ENCODE peak calls at places on chromosomes 4 and X, in seven cellular contexts. One of them, this sample, is unnamed.

GRCh38 chrX:15721911-15722310 is 16.2 kb upstream of the CA5B start:
- DNase-seq in astrocyte of the spinal cord: peak
- DNase-seq in activated CD8-positive, alpha-beta T cell treated with anti-CD3 and anti-CD28 coated beads for 36 hours: no peak
- DNase-seq in sigmoid colon: no peak
- DNase-seq in colonic mucosa: no peak
- DNase-seq in neural progenitor cell: no peak
- DNase-seq in activated B cell treated with CpG ODN at 0.5 μM for 24 hours: no peak
- DNase-seq in this sample: no peak

GRCh38 chrX:129779747-129780146 is at the start of gene SASH3:
- DNase-seq in astrocyte of the spinal cord: no peak
- DNase-seq in activated B cell treated with CpG ODN at 0.5 μM for 24 hours: peak
- DNase-seq in colonic mucosa: no peak
- DNase-seq in activated CD8-positive, alpha-beta T cell treated with anti-CD3 and anti-CD28 coated beads for 36 hours: peak
- DNase-seq in sigmoid colon: peak
- DNase-seq in neural progenitor cell: no peak
- DNase-seq in this sample: no peak

GRCh38 chr4:94877973-94878372 is 120.2 kb downstream of the BMPR1B start:
- DNase-seq in astrocyte of the spinal cord: peak
- DNase-seq in neural progenitor cell: no peak
- DNase-seq in activated B cell treated with CpG ODN at 0.5 μM for 24 hours: no peak
- DNase-seq in activated CD8-positive, alpha-beta T cell treated with anti-CD3 and anti-CD28 coated beads for 36 hours: no peak
- DNase-seq in colonic mucosa: no peak
- DNase-seq in sigmoid colon: no peak
- DNase-seq in this sample: no peak

GRCh38 chr4:8176547-8177399 is 18.2 kb upstream of the ABLIM2 start:
- DNase-seq in colonic mucosa: no peak
- DNase-seq in activated CD8-positive, alpha-beta T cell treated with anti-CD3 and anti-CD28 coated beads for 36 hours: peak
- DNase-seq in activated B cell treated with CpG ODN at 0.5 μM for 24 hours: peak
- DNase-seq in sigmoid colon: no peak
- DNase-seq in astrocyte of the spinal cord: peak
- DNase-seq in neural progenitor cell: peak
- DNase-seq in this sample: no peak

GRCh38 chrX:129139837-129140679 is 383.2 kb downstream of the SMARCA1 start:
- DNase-seq in activated B cell treated with CpG ODN at 0.5 μM for 24 hours: no peak
- DNase-seq in sigmoid colon: no peak
- DNase-seq in activated CD8-positive, alpha-beta T cell treated with anti-CD3 and anti-CD28 coated beads for 36 hours: no peak
- DNase-seq in colonic mucosa: no peak
- DNase-seq in neural progenitor cell: no peak
- DNase-seq in astrocyte of the spinal cord: peak
- DNase-seq in this sample: no peak

GRCh38 chr4:157115613-157116340 is 39.8 kb downstream of the GLRB start:
- DNase-seq in neural progenitor cell: no peak
- DNase-seq in sigmoid colon: no peak
- DNase-seq in astrocyte of the spinal cord: peak
- DNase-seq in colonic mucosa: no peak
- DNase-seq in activated CD8-positive, alpha-beta T cell treated with anti-CD3 and anti-CD28 coated beads for 36 hours: no peak
- DNase-seq in activated B cell treated with CpG ODN at 0.5 μM for 24 hours: no peak
- DNase-seq in this sample: no peak

GRCh38 chr4:153296424-153296823 is 48.1 kb upstream of the MND1 start:
- DNase-seq in colonic mucosa: peak
- DNase-seq in activated B cell treated with CpG ODN at 0.5 μM for 24 hours: no peak
- DNase-seq in astrocyte of the spinal cord: peak
- DNase-seq in activated CD8-positive, alpha-beta T cell treated with anti-CD3 and anti-CD28 coated beads for 36 hours: no peak
- DNase-seq in sigmoid colon: peak
- DNase-seq in neural progenitor cell: peak
- DNase-seq in this sample: no peak

GRCh38 chrX:15570145-15570544 is 30.6 kb downstream of the ACE2 start:
- DNase-seq in colonic mucosa: no peak
- DNase-seq in activated B cell treated with CpG ODN at 0.5 μM for 24 hours: no peak
- DNase-seq in activated CD8-positive, alpha-beta T cell treated with anti-CD3 and anti-CD28 coated beads for 36 hours: no peak
- DNase-seq in neural progenitor cell: no peak
- DNase-seq in astrocyte of the spinal cord: no peak
- DNase-seq in sigmoid colon: no peak
- DNase-seq in this sample: no peak

GRCh38 chrX:70087857-70088256 is 25.6 kb downstream of the OTUD6A start:
- DNase-seq in astrocyte of the spinal cord: no peak
- DNase-seq in activated B cell treated with CpG ODN at 0.5 μM for 24 hours: no peak
- DNase-seq in neural progenitor cell: no peak
- DNase-seq in sigmoid colon: no peak
- DNase-seq in colonic mucosa: no peak
- DNase-seq in activated CD8-positive, alpha-beta T cell treated with anti-CD3 and anti-CD28 coated beads for 36 hours: no peak
- DNase-seq in this sample: peak

GRCh38 chrX:103343105-103343504 is 13.1 kb downstream of the TCEAL7 start:
- DNase-seq in neural progenitor cell: peak
- DNase-seq in activated B cell treated with CpG ODN at 0.5 μM for 24 hours: no peak
- DNase-seq in astrocyte of the spinal cord: peak
- DNase-seq in sigmoid colon: no peak
- DNase-seq in activated CD8-positive, alpha-beta T cell treated with anti-CD3 and anti-CD28 coated beads for 36 hours: peak
- DNase-seq in colonic mucosa: peak
- DNase-seq in this sample: no peak

GRCh38 chr4:6916587-6917444 is 7.2 kb downstream of the TBC1D14 start:
- DNase-seq in activated CD8-positive, alpha-beta T cell treated with anti-CD3 and anti-CD28 coated beads for 36 hours: peak
- DNase-seq in astrocyte of the spinal cord: no peak
- DNase-seq in neural progenitor cell: no peak
- DNase-seq in sigmoid colon: peak
- DNase-seq in colonic mucosa: peak
- DNase-seq in activated B cell treated with CpG ODN at 0.5 μM for 24 hours: no peak
- DNase-seq in this sample: no peak

GRCh38 chrX:19272452-19272851 is 71.3 kb upstream of the PDHA1 start:
- DNase-seq in sigmoid colon: no peak
- DNase-seq in neural progenitor cell: no peak
- DNase-seq in colonic mucosa: no peak
- DNase-seq in activated CD8-positive, alpha-beta T cell treated with anti-CD3 and anti-CD28 coated beads for 36 hours: peak
- DNase-seq in activated B cell treated with CpG ODN at 0.5 μM for 24 hours: no peak
- DNase-seq in astrocyte of the spinal cord: peak
- DNase-seq in this sample: no peak

GRCh38 chr4:83022724-83023427 is 12.1 kb upstream of the COPS4 start:
- DNase-seq in sigmoid colon: no peak
- DNase-seq in activated B cell treated with CpG ODN at 0.5 μM for 24 hours: no peak
- DNase-seq in neural progenitor cell: no peak
- DNase-seq in activated CD8-positive, alpha-beta T cell treated with anti-CD3 and anti-CD28 coated beads for 36 hours: no peak
- DNase-seq in astrocyte of the spinal cord: peak
- DNase-seq in colonic mucosa: no peak
- DNase-seq in this sample: no peak

GRCh38 chrX:15320297-15320696 is 4.9 kb upstream of the ASB11 start:
- DNase-seq in activated B cell treated with CpG ODN at 0.5 μM for 24 hours: no peak
- DNase-seq in neural progenitor cell: no peak
- DNase-seq in activated CD8-positive, alpha-beta T cell treated with anti-CD3 and anti-CD28 coated beads for 36 hours: no peak
- DNase-seq in sigmoid colon: no peak
- DNase-seq in colonic mucosa: no peak
- DNase-seq in astrocyte of the spinal cord: no peak
- DNase-seq in this sample: no peak

GRCh38 chrX:5876984-5877655 is 351.5 kb downstream of the NLGN4X start:
- DNase-seq in neural progenitor cell: peak
- DNase-seq in activated CD8-positive, alpha-beta T cell treated with anti-CD3 and anti-CD28 coated beads for 36 hours: no peak
- DNase-seq in colonic mucosa: no peak
- DNase-seq in activated B cell treated with CpG ODN at 0.5 μM for 24 hours: no peak
- DNase-seq in sigmoid colon: no peak
- DNase-seq in astrocyte of the spinal cord: peak
- DNase-seq in this sample: no peak

GRCh38 chr4:77465271-77465670 is 140.3 kb upstream of the CXCL13 start:
- DNase-seq in activated CD8-positive, alpha-beta T cell treated with anti-CD3 and anti-CD28 coated beads for 36 hours: peak
- DNase-seq in neural progenitor cell: no peak
- DNase-seq in sigmoid colon: no peak
- DNase-seq in colonic mucosa: peak
- DNase-seq in activated B cell treated with CpG ODN at 0.5 μM for 24 hours: no peak
- DNase-seq in astrocyte of the spinal cord: peak
- DNase-seq in this sample: no peak

GRCh38 chr4:123505077-123505456 is 108.5 kb downstream of the SPRY1 start:
- DNase-seq in sigmoid colon: no peak
- DNase-seq in neural progenitor cell: peak
- DNase-seq in activated CD8-positive, alpha-beta T cell treated with anti-CD3 and anti-CD28 coated beads for 36 hours: no peak
- DNase-seq in astrocyte of the spinal cord: peak
- DNase-seq in colonic mucosa: no peak
- DNase-seq in activated B cell treated with CpG ODN at 0.5 μM for 24 hours: no peak
- DNase-seq in this sample: no peak

GRCh38 chr4:119136541-119136940 is 909 bp downstream of the MYOZ2 start:
- DNase-seq in activated B cell treated with CpG ODN at 0.5 μM for 24 hours: no peak
- DNase-seq in activated CD8-positive, alpha-beta T cell treated with anti-CD3 and anti-CD28 coated beads for 36 hours: no peak
- DNase-seq in sigmoid colon: no peak
- DNase-seq in astrocyte of the spinal cord: no peak
- DNase-seq in colonic mucosa: no peak
- DNase-seq in neural progenitor cell: no peak
- DNase-seq in this sample: no peak

GRCh38 chrX:20059467-20060128 is 57.1 kb downstream of the MAP7D2 start:
- DNase-seq in activated B cell treated with CpG ODN at 0.5 μM for 24 hours: no peak
- DNase-seq in neural progenitor cell: no peak
- DNase-seq in astrocyte of the spinal cord: no peak
- DNase-seq in activated CD8-positive, alpha-beta T cell treated with anti-CD3 and anti-CD28 coated beads for 36 hours: no peak
- DNase-seq in sigmoid colon: no peak
- DNase-seq in colonic mucosa: no peak
- DNase-seq in this sample: no peak

GRCh38 chr4:177728361-177729152 is 286.3 kb upstream of the AGA start:
- DNase-seq in neural progenitor cell: no peak
- DNase-seq in activated B cell treated with CpG ODN at 0.5 μM for 24 hours: no peak
- DNase-seq in sigmoid colon: no peak
- DNase-seq in colonic mucosa: peak
- DNase-seq in astrocyte of the spinal cord: no peak
- DNase-seq in activated CD8-positive, alpha-beta T cell treated with anti-CD3 and anti-CD28 coated beads for 36 hours: no peak
- DNase-seq in this sample: no peak

GRCh38 chr4:26719954-26720552 is 136.2 kb downstream of the TBC1D19 start:
- DNase-seq in activated CD8-positive, alpha-beta T cell treated with anti-CD3 and anti-CD28 coated beads for 36 hours: no peak
- DNase-seq in neural progenitor cell: no peak
- DNase-seq in activated B cell treated with CpG ODN at 0.5 μM for 24 hours: no peak
- DNase-seq in sigmoid colon: no peak
- DNase-seq in colonic mucosa: no peak
- DNase-seq in astrocyte of the spinal cord: peak
- DNase-seq in this sample: no peak

GRCh38 chrX:17579021-17579420 is 158.3 kb upstream of the SCML1 start:
- DNase-seq in astrocyte of the spinal cord: no peak
- DNase-seq in neural progenitor cell: no peak
- DNase-seq in sigmoid colon: no peak
- DNase-seq in activated CD8-positive, alpha-beta T cell treated with anti-CD3 and anti-CD28 coated beads for 36 hours: no peak
- DNase-seq in colonic mucosa: no peak
- DNase-seq in activated B cell treated with CpG ODN at 0.5 μM for 24 hours: no peak
- DNase-seq in this sample: no peak

GRCh38 chr4:116180056-116180690 is 905.2 kb downstream of the TRAM1L1 start:
- DNase-seq in activated CD8-positive, alpha-beta T cell treated with anti-CD3 and anti-CD28 coated beads for 36 hours: no peak
- DNase-seq in sigmoid colon: no peak
- DNase-seq in activated B cell treated with CpG ODN at 0.5 μM for 24 hours: no peak
- DNase-seq in colonic mucosa: no peak
- DNase-seq in astrocyte of the spinal cord: peak
- DNase-seq in neural progenitor cell: peak
- DNase-seq in this sample: no peak
- TF ChIP-seq CTCF in activated CD8-positive, alpha-beta T cell treated with anti-CD3 and anti-CD28 coated beads for 36 hours: no peak
- TF ChIP-seq CTCF in sigmoid colon: no peak
- TF ChIP-seq CTCF in activated B cell treated with CpG ODN at 0.5 μM for 24 hours: no peak
- TF ChIP-seq CTCF in colonic mucosa: peak
- TF ChIP-seq CTCF in astrocyte of the spinal cord: peak
- TF ChIP-seq CTCF in neural progenitor cell: peak
- TF ChIP-seq CTCF in this sample: peak

GRCh38 chr4:180951312-180951711 is 1291.9 kb upstream of the TENM3 start:
- DNase-seq in neural progenitor cell: no peak
- DNase-seq in astrocyte of the spinal cord: no peak
- DNase-seq in activated CD8-positive, alpha-beta T cell treated with anti-CD3 and anti-CD28 coated beads for 36 hours: no peak
- DNase-seq in colonic mucosa: no peak
- DNase-seq in sigmoid colon: no peak
- DNase-seq in activated B cell treated with CpG ODN at 0.5 μM for 24 hours: no peak
- DNase-seq in this sample: no peak

GRCh38 chr4:180950377-180950776 is 1292.8 kb upstream of the TENM3 start:
- DNase-seq in colonic mucosa: no peak
- DNase-seq in sigmoid colon: no peak
- DNase-seq in activated B cell treated with CpG ODN at 0.5 μM for 24 hours: no peak
- DNase-seq in neural progenitor cell: no peak
- DNase-seq in activated CD8-positive, alpha-beta T cell treated with anti-CD3 and anti-CD28 coated beads for 36 hours: no peak
- DNase-seq in astrocyte of the spinal cord: no peak
- DNase-seq in this sample: no peak

GRCh38 chr4:180949825-180950224 is 1293.4 kb upstream of the TENM3 start:
- DNase-seq in activated CD8-positive, alpha-beta T cell treated with anti-CD3 and anti-CD28 coated beads for 36 hours: no peak
- DNase-seq in astrocyte of the spinal cord: no peak
- DNase-seq in neural progenitor cell: no peak
- DNase-seq in sigmoid colon: no peak
- DNase-seq in activated B cell treated with CpG ODN at 0.5 μM for 24 hours: no peak
- DNase-seq in colonic mucosa: no peak
- DNase-seq in this sample: no peak

DNA sequence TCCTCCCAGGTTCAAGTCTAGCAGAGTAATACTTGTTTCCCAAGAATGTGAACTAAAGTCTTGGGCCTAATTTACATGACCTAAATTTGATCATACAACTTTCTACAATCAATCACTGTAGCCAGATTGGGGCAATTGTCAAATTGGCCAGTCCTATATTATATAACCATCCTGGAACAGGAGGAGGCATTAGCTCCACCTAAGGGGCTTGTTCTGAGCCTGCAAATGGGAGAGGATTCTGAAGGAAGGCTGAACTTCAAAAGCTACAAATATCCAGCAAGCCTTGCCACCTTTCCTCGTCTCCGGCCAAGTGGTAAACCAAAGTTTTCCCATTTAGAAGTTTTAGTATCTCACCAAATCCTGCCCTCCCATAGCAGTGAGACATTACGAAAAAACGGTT is 1289.6 kb upstream of the TENM3 start:
- DNase-seq in activated B cell treated with CpG ODN at 0.5 μM for 24 hours: no peak
- DNase-seq in colonic mucosa: no peak
- DNase-seq in astrocyte of the spinal cord: no peak
- DNase-seq in activated CD8-positive, alpha-beta T cell treated with anti-CD3 and anti-CD28 coated beads for 36 hours: no peak
- DNase-seq in sigmoid colon: no peak
- DNase-seq in neural progenitor cell: peak
- DNase-seq in this sample: no peak
- TF ChIP-seq CTCF in activated B cell treated with CpG ODN at 0.5 μM for 24 hours: no peak
- TF ChIP-seq CTCF in colonic mucosa: no peak
- TF ChIP-seq CTCF in astrocyte of the spinal cord: peak
- TF ChIP-seq CTCF in activated CD8-positive, alpha-beta T cell treated with anti-CD3 and anti-CD28 coated beads for 36 hours: no peak
- TF ChIP-seq CTCF in sigmoid colon: no peak
- TF ChIP-seq CTCF in neural progenitor cell: peak
- TF ChIP-seq CTCF in this sample: peak

DNA sequence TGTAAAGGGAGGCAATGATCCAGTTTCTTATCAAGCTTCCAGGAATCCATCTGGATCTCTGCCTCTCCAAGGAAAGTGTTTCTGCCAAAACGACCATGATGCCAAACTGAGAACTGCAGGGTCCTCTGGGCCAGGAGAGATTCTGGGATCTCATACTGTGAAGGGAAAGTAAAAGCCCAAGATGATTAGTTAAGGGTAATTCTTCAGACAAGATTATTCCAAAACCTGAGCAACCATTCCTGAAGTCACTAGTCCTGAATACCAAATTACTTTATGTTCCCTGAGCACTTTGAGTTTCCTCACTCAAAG is 42.0 kb downstream of the SRPX2 start:
- DNase-seq in sigmoid colon: no peak
- DNase-seq in activated CD8-positive, alpha-beta T cell treated with anti-CD3 and anti-CD28 coated beads for 36 hours: no peak
- DNase-seq in astrocyte of the spinal cord: no peak
- DNase-seq in neural progenitor cell: no peak
- DNase-seq in colonic mucosa: no peak
- DNase-seq in activated B cell treated with CpG ODN at 0.5 μM for 24 hours: no peak
- DNase-seq in this sample: no peak
- TF ChIP-seq CTCF in sigmoid colon: no peak
- TF ChIP-seq CTCF in activated CD8-positive, alpha-beta T cell treated with anti-CD3 and anti-CD28 coated beads for 36 hours: no peak
- TF ChIP-seq CTCF in astrocyte of the spinal cord: no peak
- TF ChIP-seq CTCF in neural progenitor cell: no peak
- TF ChIP-seq CTCF in colonic mucosa: peak
- TF ChIP-seq CTCF in activated B cell treated with CpG ODN at 0.5 μM for 24 hours: no peak
- TF ChIP-seq CTCF in this sample: no peak

DNA sequence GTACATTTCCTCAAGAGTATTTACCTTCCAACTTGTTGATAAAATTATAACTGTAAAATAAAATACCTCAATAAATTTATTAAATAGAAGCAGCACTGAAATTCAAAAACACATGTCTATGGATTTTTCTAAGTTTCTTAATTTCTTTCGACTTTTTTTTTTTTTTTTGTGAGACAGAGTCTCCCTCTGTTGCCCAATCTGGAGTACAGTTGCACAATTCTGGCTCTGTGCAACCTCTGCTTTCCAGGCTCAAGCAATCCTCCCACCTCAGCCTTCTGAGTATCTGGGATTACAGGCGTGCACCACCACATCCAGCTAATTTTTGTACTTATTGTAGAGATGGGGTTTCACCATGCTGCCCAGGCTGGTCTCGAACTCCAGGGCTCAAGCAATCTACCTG is 79.8 kb downstream of the IQCM start:
- DNase-seq in activated CD8-positive, alpha-beta T cell treated with anti-CD3 and anti-CD28 coated beads for 36 hours: no peak
- DNase-seq in neural progenitor cell: no peak
- DNase-seq in astrocyte of the spinal cord: no peak
- DNase-seq in activated B cell treated with CpG ODN at 0.5 μM for 24 hours: no peak
- DNase-seq in colonic mucosa: no peak
- DNase-seq in sigmoid colon: no peak
- DNase-seq in this sample: no peak
- TF ChIP-seq CTCF in activated CD8-positive, alpha-beta T cell treated with anti-CD3 and anti-CD28 coated beads for 36 hours: no peak
- TF ChIP-seq CTCF in neural progenitor cell: no peak
- TF ChIP-seq CTCF in astrocyte of the spinal cord: no peak
- TF ChIP-seq CTCF in activated B cell treated with CpG ODN at 0.5 μM for 24 hours: no peak
- TF ChIP-seq CTCF in colonic mucosa: no peak
- TF ChIP-seq CTCF in sigmoid colon: no peak
- TF ChIP-seq CTCF in this sample: no peak